ENCODE peak calls at places on chromosomes 5 and 9, in five cellular contexts. One of them, this sample, is unnamed.

GRCh38 chr9:111715471-111715870 is 54.1 kb downstream of the GNG10 start:
- DNase-seq in AG04450: no peak
- DNase-seq in lower leg skin: no peak
- DNase-seq in stomach: no peak
- DNase-seq in colonic mucosa: no peak
- DNase-seq in this sample: no peak

GRCh38 chr5:157308826-157309465 is 43.0 kb downstream of the CYFIP2 start:
- DNase-seq in stomach: no peak
- DNase-seq in AG04450: no peak
- DNase-seq in colonic mucosa: no peak
- DNase-seq in lower leg skin: no peak
- DNase-seq in this sample: no peak

GRCh38 chr9:134693641-134694367 is 52.2 kb downstream of the COL5A1 start:
- DNase-seq in colonic mucosa: no peak
- DNase-seq in lower leg skin: no peak
- DNase-seq in stomach: no peak
- DNase-seq in AG04450: no peak
- DNase-seq in this sample: peak

GRCh38 chr9:91907387-91908292 is 42.4 kb downstream of the ROR2 start:
- DNase-seq in stomach: no peak
- DNase-seq in colonic mucosa: no peak
- DNase-seq in lower leg skin: no peak
- DNase-seq in AG04450: no peak
- DNase-seq in this sample: no peak

GRCh38 chr5:44440186-44440585 is 51.0 kb upstream of the FGF10 start:
- DNase-seq in colonic mucosa: no peak
- DNase-seq in stomach: no peak
- DNase-seq in AG04450: no peak
- DNase-seq in lower leg skin: no peak
- DNase-seq in this sample: no peak

GRCh38 chr5:5221731-5222130 is 81.6 kb downstream of the ADAMTS16 start:
- DNase-seq in AG04450: no peak
- DNase-seq in colonic mucosa: no peak
- DNase-seq in stomach: no peak
- DNase-seq in lower leg skin: no peak
- DNase-seq in this sample: no peak

GRCh38 chr5:100595152-100595811 is 60.1 kb downstream of the FAM174A start:
- DNase-seq in lower leg skin: peak
- DNase-seq in stomach: peak
- DNase-seq in colonic mucosa: peak
- DNase-seq in AG04450: peak
- DNase-seq in this sample: peak

GRCh38 chr5:50666261-50667078 is at the start of gene PARP8:
- DNase-seq in stomach: peak
- DNase-seq in lower leg skin: peak
- DNase-seq in colonic mucosa: peak
- DNase-seq in AG04450: peak
- DNase-seq in this sample: peak

GRCh38 chr5:150514708-150515211 is 6.8 kb downstream of the NDST1 start:
- DNase-seq in colonic mucosa: no peak
- DNase-seq in lower leg skin: no peak
- DNase-seq in AG04450: no peak
- DNase-seq in stomach: peak
- DNase-seq in this sample: no peak

GRCh38 chr5:123610665-123611406 is 98.9 kb downstream of the CSNK1G3 start:
- DNase-seq in colonic mucosa: peak
- DNase-seq in lower leg skin: peak
- DNase-seq in stomach: no peak
- DNase-seq in AG04450: peak
- DNase-seq in this sample: no peak

GRCh38 chr5:168875839-168876238 is 296.7 kb upstream of the PANK3 start:
- DNase-seq in AG04450: no peak
- DNase-seq in stomach: no peak
- DNase-seq in colonic mucosa: no peak
- DNase-seq in lower leg skin: no peak
- DNase-seq in this sample: no peak

GRCh38 chr9:120710110-120710981 is 3.9 kb downstream of the MEGF9 start:
- DNase-seq in AG04450: no peak
- DNase-seq in stomach: no peak
- DNase-seq in lower leg skin: no peak
- DNase-seq in colonic mucosa: no peak
- DNase-seq in this sample: no peak

GRCh38 chr5:79956173-79956670 is 34.8 kb downstream of the MTX3 start:
- DNase-seq in lower leg skin: peak
- DNase-seq in AG04450: no peak
- DNase-seq in stomach: no peak
- DNase-seq in colonic mucosa: no peak
- DNase-seq in this sample: no peak

GRCh38 chr5:153831976-153832375 is 206.7 kb downstream of the FAM114A2 start:
- DNase-seq in lower leg skin: no peak
- DNase-seq in stomach: no peak
- DNase-seq in colonic mucosa: no peak
- DNase-seq in AG04450: no peak
- DNase-seq in this sample: no peak

GRCh38 chr5:41212935-41213334 is 397 bp downstream of the C6 start:
- DNase-seq in stomach: no peak
- DNase-seq in lower leg skin: no peak
- DNase-seq in AG04450: no peak
- DNase-seq in colonic mucosa: no peak
- DNase-seq in this sample: no peak

GRCh38 chr9:32579706-32580331 is 6.9 kb upstream of the NDUFB6 start:
- DNase-seq in colonic mucosa: peak
- DNase-seq in stomach: peak
- DNase-seq in AG04450: peak
- DNase-seq in lower leg skin: peak
- DNase-seq in this sample: peak

GRCh38 chr5:156155638-156156037 is 171.3 kb upstream of the SGCD start:
- DNase-seq in lower leg skin: no peak
- DNase-seq in colonic mucosa: peak
- DNase-seq in AG04450: no peak
- DNase-seq in stomach: no peak
- DNase-seq in this sample: no peak

GRCh38 chr9:127776195-127776918 is 2.1 kb downstream of the SH2D3C start:
- DNase-seq in lower leg skin: no peak
- DNase-seq in colonic mucosa: peak
- DNase-seq in AG04450: no peak
- DNase-seq in stomach: no peak
- DNase-seq in this sample: peak

GRCh38 chr5:66987949-66988838 is 208.4 kb downstream of the CD180 start:
- DNase-seq in colonic mucosa: no peak
- DNase-seq in stomach: no peak
- DNase-seq in AG04450: no peak
- DNase-seq in lower leg skin: no peak
- DNase-seq in this sample: no peak

GRCh38 chr5:140633081-140633471 is at the start of gene CD14:
- DNase-seq in AG04450: no peak
- DNase-seq in colonic mucosa: peak
- DNase-seq in stomach: peak
- DNase-seq in lower leg skin: peak
- DNase-seq in this sample: peak

GRCh38 chr5:14669975-14670374 is 5.5 kb downstream of the OTULIN start:
- DNase-seq in AG04450: no peak
- DNase-seq in stomach: no peak
- DNase-seq in colonic mucosa: no peak
- DNase-seq in lower leg skin: no peak
- DNase-seq in this sample: no peak

GRCh38 chr5:90550963-90551362 is 7.6 kb upstream of the ADGRV1 start:
- DNase-seq in colonic mucosa: no peak
- DNase-seq in lower leg skin: no peak
- DNase-seq in AG04450: no peak
- DNase-seq in stomach: no peak
- DNase-seq in this sample: no peak

GRCh38 chr9:130904070-130905044 is 7.7 kb upstream of the QRFP start:
- DNase-seq in lower leg skin: no peak
- DNase-seq in AG04450: no peak
- DNase-seq in stomach: no peak
- DNase-seq in colonic mucosa: no peak
- DNase-seq in this sample: no peak

GRCh38 chr9:116156621-116157314 is 3.2 kb downstream of the PAPPA start:
- DNase-seq in lower leg skin: peak
- DNase-seq in stomach: peak
- DNase-seq in AG04450: no peak
- DNase-seq in colonic mucosa: peak
- DNase-seq in this sample: peak

GRCh38 chr9:134224130-134224826 is 59.9 kb upstream of the RNU6ATAC start:
- DNase-seq in stomach: no peak
- DNase-seq in AG04450: no peak
- DNase-seq in lower leg skin: no peak
- DNase-seq in colonic mucosa: no peak
- DNase-seq in this sample: no peak

GRCh38 chr5:32785639-32786216 is 74.6 kb downstream of the NPR3 start:
- DNase-seq in stomach: no peak
- DNase-seq in AG04450: no peak
- DNase-seq in colonic mucosa: no peak
- DNase-seq in lower leg skin: no peak
- DNase-seq in this sample: no peak

GRCh38 chr5:169781452-169782345 is 144.6 kb downstream of the DOCK2 start:
- DNase-seq in colonic mucosa: no peak
- DNase-seq in stomach: no peak
- DNase-seq in lower leg skin: no peak
- DNase-seq in AG04450: no peak
- DNase-seq in this sample: no peak

GRCh38 chr5:76836181-76836580 is 13.6 kb upstream of the S100Z start:
- DNase-seq in AG04450: no peak
- DNase-seq in lower leg skin: no peak
- DNase-seq in colonic mucosa: no peak
- DNase-seq in stomach: no peak
- DNase-seq in this sample: no peak

DNA sequence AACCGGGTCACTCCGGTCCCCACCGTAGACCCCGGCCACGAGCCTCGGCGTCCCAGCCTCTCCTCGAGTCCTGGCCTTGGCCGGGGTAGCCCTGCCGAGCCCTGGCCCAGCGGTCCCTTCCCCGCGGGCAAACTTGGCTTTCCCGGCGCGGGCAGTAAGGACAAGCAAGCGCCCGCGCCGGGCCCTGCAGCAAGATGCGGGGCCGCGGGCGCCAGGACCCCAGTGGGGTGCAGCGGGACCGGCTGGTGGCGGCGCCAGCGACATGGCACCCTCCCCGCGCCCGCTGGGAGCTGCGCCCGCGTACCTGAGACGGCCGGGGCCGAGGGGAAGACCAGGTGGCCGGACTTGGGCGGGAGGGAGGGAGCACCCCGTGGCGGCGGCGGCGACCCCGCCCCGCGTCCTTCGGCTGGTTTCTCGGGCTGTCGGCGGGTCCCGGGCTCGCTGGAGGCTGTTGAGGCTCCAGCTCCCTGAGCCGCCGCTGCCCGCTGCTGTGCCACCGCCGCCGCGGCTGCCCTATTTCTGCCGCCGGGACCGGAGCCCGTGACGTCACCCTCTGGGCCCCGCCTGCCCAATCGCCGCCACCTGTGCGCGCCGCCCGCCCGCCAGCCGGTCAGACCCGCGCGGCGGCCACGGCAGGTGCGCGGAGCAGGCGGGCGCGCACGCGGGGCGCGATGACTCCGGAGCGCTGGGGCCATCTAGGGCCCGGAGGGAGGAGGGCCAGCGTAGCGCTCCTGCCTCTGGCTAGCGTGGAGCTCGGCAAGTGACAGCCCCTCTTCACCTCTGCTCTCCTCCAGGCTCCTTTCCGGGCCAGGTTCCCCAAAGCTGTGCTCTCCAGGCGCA is at the start of gene FSTL4:
- DNase-seq in stomach: peak
- DNase-seq in AG04450: no peak
- DNase-seq in lower leg skin: no peak
- DNase-seq in colonic mucosa: peak
- DNase-seq in this sample: peak
- H3K4me3 ChIP-seq in stomach: peak
- H3K4me3 ChIP-seq in AG04450: no peak
- H3K4me3 ChIP-seq in lower leg skin: peak
- H3K4me3 ChIP-seq in colonic mucosa: peak
- H3K4me3 ChIP-seq in this sample: peak

GRCh38 chr5:95853490-95853889 is 31.0 kb upstream of the GLRX start:
- DNase-seq in colonic mucosa: no peak
- DNase-seq in stomach: no peak
- DNase-seq in lower leg skin: no peak
- DNase-seq in AG04450: no peak
- DNase-seq in this sample: no peak
- H3K4me3 ChIP-seq in colonic mucosa: no peak
- H3K4me3 ChIP-seq in stomach: no peak
- H3K4me3 ChIP-seq in lower leg skin: no peak
- H3K4me3 ChIP-seq in AG04450: no peak
- H3K4me3 ChIP-seq in this sample: no peak

GRCh38 chr5:58763390-58763789 is 180.5 kb downstream of the RAB3C start:
- DNase-seq in AG04450: no peak
- DNase-seq in stomach: no peak
- DNase-seq in colonic mucosa: no peak
- DNase-seq in lower leg skin: no peak
- DNase-seq in this sample: no peak

GRCh38 chr5:58770131-58770530 is 187.3 kb downstream of the RAB3C start:
- DNase-seq in AG04450: no peak
- DNase-seq in stomach: no peak
- DNase-seq in colonic mucosa: no peak
- DNase-seq in lower leg skin: no peak
- DNase-seq in this sample: no peak

GRCh38 chr5:58764199-58764598 is 181.3 kb downstream of the RAB3C start:
- DNase-seq in lower leg skin: no peak
- DNase-seq in colonic mucosa: no peak
- DNase-seq in stomach: no peak
- DNase-seq in AG04450: no peak
- DNase-seq in this sample: no peak

GRCh38 chr5:58761418-58761817 is 178.5 kb downstream of the RAB3C start:
- DNase-seq in colonic mucosa: no peak
- DNase-seq in lower leg skin: no peak
- DNase-seq in AG04450: no peak
- DNase-seq in stomach: no peak
- DNase-seq in this sample: no peak

GRCh38 chr5:58765058-58765457 is 182.2 kb downstream of the RAB3C start:
- DNase-seq in AG04450: no peak
- DNase-seq in stomach: no peak
- DNase-seq in lower leg skin: no peak
- DNase-seq in colonic mucosa: no peak
- DNase-seq in this sample: no peak
- H3K4me3 ChIP-seq in AG04450: no peak
- H3K4me3 ChIP-seq in stomach: no peak
- H3K4me3 ChIP-seq in lower leg skin: no peak
- H3K4me3 ChIP-seq in colonic mucosa: no peak
- H3K4me3 ChIP-seq in this sample: no peak

GRCh38 chr5:81776258-81776657 is 25.4 kb upstream of the SSBP2 start:
- DNase-seq in AG04450: no peak
- DNase-seq in lower leg skin: no peak
- DNase-seq in stomach: peak
- DNase-seq in colonic mucosa: peak
- DNase-seq in this sample: no peak

GRCh38 chr5:81779935-81780266 is 29.0 kb upstream of the SSBP2 start:
- DNase-seq in AG04450: no peak
- DNase-seq in stomach: no peak
- DNase-seq in colonic mucosa: no peak
- DNase-seq in lower leg skin: no peak
- DNase-seq in this sample: no peak

GRCh38 chr5:81782811-81783210 is 31.9 kb upstream of the SSBP2 start:
- DNase-seq in colonic mucosa: no peak
- DNase-seq in AG04450: no peak
- DNase-seq in stomach: no peak
- DNase-seq in lower leg skin: no peak
- DNase-seq in this sample: no peak

GRCh38 chr5:81778642-81779041 is 27.7 kb upstream of the SSBP2 start:
- DNase-seq in stomach: no peak
- DNase-seq in lower leg skin: no peak
- DNase-seq in colonic mucosa: no peak
- DNase-seq in AG04450: no peak
- DNase-seq in this sample: no peak

GRCh38 chr5:81779125-81779934 is 28.4 kb upstream of the SSBP2 start:
- DNase-seq in AG04450: no peak
- DNase-seq in lower leg skin: peak
- DNase-seq in stomach: peak
- DNase-seq in colonic mucosa: peak
- DNase-seq in this sample: peak
- H3K4me3 ChIP-seq in AG04450: peak
- H3K4me3 ChIP-seq in lower leg skin: no peak
- H3K4me3 ChIP-seq in stomach: peak
- H3K4me3 ChIP-seq in colonic mucosa: peak
- H3K4me3 ChIP-seq in this sample: peak

This sample was measured in left lung.